ENCODE peak calls at places on chromosome 13, in nine cellular contexts. P is astrocyte of the spinal cord, B is PC-3, J is natural killer cell, X is NCI-H460, N is NCI-H1105, G is cardiac muscle cell, U is Right ventricle myocardium superior, V is AG10803. S is an unnamed sample.

GRCh38 chr13:113901231-113901630 is 37.4 kb upstream of the GAS6 start:
- DNase-seq in J (no peak), V (peak; percentile 55), G (no peak), B (no peak), X (no peak), N (no peak), U (no peak), P (peak; percentile 52), S (no peak)

GRCh38 chr13:82717249-82717648 is 1165.0 kb downstream of the SLITRK1 start:
- DNase-seq in U (no peak), N (no peak), X (peak; percentile 21), G (no peak), J (no peak), B (peak; percentile 56), V (peak; percentile 64), P (peak; percentile 63), S (peak; percentile 48)

GRCh38 chr13:112741835-112742570 is 52.2 kb downstream of the ATP11A start:
- DNase-seq in P (no peak), U (no peak), J (no peak), X (no peak), V (no peak), G (no peak), B (no peak), N (no peak), S (no peak)

GRCh38 chr13:112903071-112903577 is 65.9 kb upstream of the MCF2L start:
- DNase-seq in N (no peak), U (no peak), X (no peak), G (no peak), V (no peak), J (no peak), B (no peak), P (no peak), S (no peak)

GRCh38 chr13:28313579-28313978 is 175.2 kb downstream of the PAN3 start:
- DNase-seq in J (no peak), B (no peak), P (no peak), U (no peak), X (no peak), N (no peak), G (no peak), V (peak; percentile 40), S (no peak)

GRCh38 chr13:65034266-65034665 is 2195.9 kb downstream of the PCDH9 start:
- DNase-seq in N (no peak), P (no peak), B (no peak), J (no peak), U (no peak), X (no peak), G (no peak), V (no peak), S (no peak)

GRCh38 chr13:44434441-44435141 is 61.0 kb downstream of the SERP2 start:
- DNase-seq in P (no peak), V (no peak), J (no peak), X (no peak), B (no peak), G (no peak), U (no peak), N (no peak), S (no peak)

GRCh38 chr13:98413796-98414195 is 163.1 kb downstream of the STK24 start:
- DNase-seq in N (no peak), P (no peak), B (no peak), J (no peak), G (no peak), U (no peak), V (no peak), X (no peak), S (no peak)

GRCh38 chr13:62482351-62482750 is 1066.7 kb upstream of the PCDH20 start:
- DNase-seq in P (peak; percentile 7), J (no peak), N (peak; percentile 86), B (peak; percentile 15), G (no peak), U (no peak), X (no peak), V (no peak), S (no peak)

GRCh38 chr13:95083758-95084157 is 217.5 kb downstream of the ABCC4 start:
- DNase-seq in P (peak; percentile 68), B (peak; percentile 77), N (no peak), G (no peak), X (no peak), V (peak; percentile 75), U (no peak), J (no peak), S (peak; percentile 67)

GRCh38 chr13:73449258-73449657 is 390.5 kb downstream of the KLF5 start:
- DNase-seq in G (no peak), X (no peak), V (no peak), J (no peak), U (no peak), P (no peak), N (no peak), B (peak; percentile 71), S (no peak)

GRCh38 chr13:75088915-75089314 is 393.1 kb downstream of the TBC1D4 start:
- DNase-seq in U (no peak), B (no peak), G (no peak), X (no peak), P (no peak), J (no peak), N (no peak), V (no peak), S (no peak)

GRCh38 chr13:110284809-110285519 is 22.0 kb downstream of the COL4A1 start:
- DNase-seq in V (no peak), B (no peak), G (no peak), N (no peak), J (no peak), P (no peak), U (no peak), X (no peak), S (no peak)

GRCh38 chr13:92843549-92843948 is 383.1 kb upstream of the GPC6 start:
- DNase-seq in P (peak; percentile 71), V (peak; percentile 80), X (no peak), N (peak; percentile 12), J (no peak), G (no peak), U (no peak), B (peak; percentile 67), S (peak; percentile 83)

GRCh38 chr13:105406551-105406950 is 1128.9 kb downstream of the EFNB2 start:
- DNase-seq in B (no peak), X (no peak), V (no peak), N (no peak), J (no peak), U (no peak), G (no peak), P (no peak), S (no peak)

GRCh38 chr13:98678741-98679140 is 73.7 kb downstream of the SLC15A1 start:
- DNase-seq in J (no peak), N (no peak), V (no peak), X (no peak), G (no peak), U (no peak), P (no peak), B (no peak), S (no peak)

GRCh38 chr13:51478418-51479198 is 25.8 kb upstream of the INTS6 start:
- DNase-seq in N (no peak), J (no peak), X (no peak), V (no peak), B (no peak), U (no peak), G (no peak), P (no peak), S (no peak)

GRCh38 chr13:45333973-45334922 is 6.7 kb downstream of the TPT1 start:
- DNase-seq in X (no peak), B (peak; percentile 31), P (peak; percentile 61), N (no peak), G (no peak), J (no peak), V (peak; percentile 47), U (no peak), S (peak; percentile 67)

GRCh38 chr13:97205971-97206370 is 16.2 kb upstream of the MBNL2 start:
- DNase-seq in J (no peak), G (no peak), N (no peak), B (peak; percentile 70), P (no peak), U (no peak), X (no peak), V (no peak), S (peak; percentile 36)

GRCh38 chr13:100789481-100789880 is 114.9 kb upstream of the TMTC4 start:
- DNase-seq in J (no peak), V (peak; percentile 7), B (no peak), U (no peak), N (peak; percentile 59), X (no peak), P (peak; percentile 41), G (no peak), S (peak; percentile 71)

GRCh38 chr13:20356437-20356836 is 124.3 kb upstream of the GJB6 start:
- DNase-seq in U (no peak), P (no peak), B (no peak), G (peak; percentile 47), X (no peak), V (peak; percentile 18), N (no peak), J (no peak), S (peak; percentile 13)

S was measured in RPMI7951.